ENCODE peak calls at places on chromosomes 2 and 18, in four cellular contexts. H is stimulated activated CD8-positive, alpha-beta memory T cell treated with anti-CD3 and anti-CD28 coated beads, Interleukin-4, amount 100 ng/mL, for 24 hours; I is NCI-H774; A is GM12865. M is an unnamed sample.

GRCh38 chr2:70964596-70965386 is 13.6 kb upstream of the ANKRD53 start:
- DNase-seq in H (peak), I (no peak), A (peak), M (no peak)

GRCh38 chr2:104853926-104854506 is at the start of gene POU3F3:
- DNase-seq in H (peak), I (peak), A (peak), M (no peak)

GRCh38 chr18:44325903-44326650 is 354.6 kb upstream of the SETBP1 start:
- DNase-seq in H (no peak), I (peak), A (peak), M (no peak)

GRCh38 chr2:160721089-160722040 is 227.8 kb upstream of the RBMS1 start:
- DNase-seq in H (no peak), I (no peak), A (no peak), M (no peak)

GRCh38 chr2:199760574-199760973 is 90.4 kb downstream of the FTCDNL1 start:
- DNase-seq in H (no peak), I (no peak), A (no peak), M (no peak)

GRCh38 chr2:163551974-163552373 is 183.8 kb downstream of the FIGN start:
- DNase-seq in H (no peak), I (no peak), A (no peak), M (no peak)

GRCh38 chr2:44941551-44942234 is at the start of gene SIX3:
- DNase-seq in H (no peak), I (peak), A (peak), M (peak)

GRCh38 chr2:218367415-218368149 is 10.9 kb downstream of the CATIP start:
- DNase-seq in H (peak), I (no peak), A (peak), M (peak)

GRCh38 chr2:181317511-181317910 is 139.7 kb upstream of the ITGA4 start:
- DNase-seq in H (no peak), I (no peak), A (no peak), M (no peak)

GRCh38 chr2:109284816-109285215 is 155.8 kb downstream of the SH3RF3 start:
- DNase-seq in H (no peak), I (peak), A (no peak), M (no peak)

GRCh38 chr2:227817940-227818568 is 4.4 kb downstream of the CCL20 start:
- DNase-seq in H (peak), I (no peak), A (peak), M (no peak)

GRCh38 chr2:57516740-57517340 is 529.8 kb upstream of the VRK2 start:
- DNase-seq in H (no peak), I (peak), A (peak), M (peak)

GRCh38 chr18:36187138-36187825 is at the start of gene MOCOS:
- DNase-seq in H (peak), I (peak), A (peak), M (no peak)

GRCh38 chr2:200121931-200122330 is 166.5 kb downstream of the MAIP1 start:
- DNase-seq in H (no peak), I (no peak), A (no peak), M (no peak)

GRCh38 chr2:164992818-164993217 is 37.5 kb upstream of the SLC38A11 start:
- DNase-seq in H (no peak), I (peak), A (peak), M (peak)

GRCh38 chr2:40721595-40721994 is 269.7 kb upstream of the SLC8A1 start:
- DNase-seq in H (no peak), I (no peak), A (no peak), M (no peak)

GRCh38 chr2:26723475-26723874 is 31.0 kb downstream of the KCNK3 start:
- DNase-seq in H (no peak), I (no peak), A (no peak), M (no peak)